ENCODE peak calls at places on chromosomes 4 and X, in seven cellular contexts. L is NCI-H1930, C is activated T-cell treated with anti-CD3 and anti-CD28 coated beads for 4 hours, D is hippocampal formation, P is Right ventricle myocardium superior, S is mucosa of descending colon, A is tibial nerve. R is an unnamed sample.

GRCh38 chr4:173448557-173448918 is 49.6 kb upstream of the SCRG1 start:
- DNase-seq in C (no peak), P (no peak), D (no peak), S (no peak), L (peak; percentile 74), A (no peak), R (no peak)

GRCh38 chr4:82005153-82005552 is 368.6 kb downstream of the HNRNPD start:
- DNase-seq in L (no peak), D (no peak), C (no peak), P (no peak), S (no peak), A (no peak), R (no peak)

GRCh38 chrX:9656277-9656676 is 109.4 kb downstream of the GPR143 start:
- DNase-seq in A (no peak), L (no peak), S (no peak), C (no peak), P (peak; percentile 54), D (no peak), R (no peak)

GRCh38 chr4:85151349-85151748 is 184.9 kb upstream of the WDFY3 start:
- DNase-seq in S (no peak), C (no peak), P (no peak), A (no peak), D (no peak), L (no peak), R (no peak)

GRCh38 chr4:105598044-105598443 is 45.6 kb downstream of the ARHGEF38 start:
- DNase-seq in P (no peak), S (no peak), L (no peak), A (no peak), D (no peak), C (no peak), R (no peak)

GRCh38 chr4:113052379-113052951 is 3.0 kb downstream of the ANK2 start:
- DNase-seq in P (no peak), A (no peak), C (no peak), S (no peak), L (no peak), D (no peak), R (no peak)

GRCh38 chr4:121913667-121914066 is 38.2 kb downstream of the TRPC3 start:
- DNase-seq in P (no peak), D (no peak), C (no peak), A (no peak), L (no peak), S (no peak), R (no peak)

GRCh38 chr4:10051536-10052135 is 30.3 kb upstream of the SLC2A9 start:
- DNase-seq in S (no peak), C (no peak), A (no peak), L (no peak), P (no peak), D (no peak), R (no peak)

GRCh38 chr4:170274616-170275015 is 184.9 kb upstream of the AADAT start:
- DNase-seq in S (no peak), L (no peak), D (no peak), A (no peak), P (no peak), C (no peak), R (no peak)

GRCh38 chr4:70183168-70183939 is 12.2 kb upstream of the ODAM start:
- DNase-seq in P (no peak), S (no peak), L (no peak), C (no peak), A (no peak), D (no peak), R (no peak)

GRCh38 chr4:26503427-26503826 is 13.1 kb upstream of the CCKAR start:
- DNase-seq in D (no peak), A (no peak), S (no peak), P (no peak), C (no peak), L (no peak), R (no peak)

R was measured in central memory CD4-positive, alpha-beta T cell.